ENCODE peak calls at places on chromosomes 16 and 17, in six cellular contexts. Z, A, K, G, C and T are unnamed samples.
A peak's percentile ranks its signal among the peaks of the same experiment; 100 is the strongest.

GRCh38 chr17:55341432-55341831 is 76.7 kb downstream of the HLF start:
- DNase-seq in Z (no peak), A (no peak), K (no peak), G (no peak), C (no peak), T (no peak)

GRCh38 chr17:28857848-28858360 is 3.1 kb downstream of the ERAL1 start:
- DNase-seq in Z (no peak), A (no peak), K (no peak), G (no peak), C (no peak), T (no peak)

GRCh38 chr17:75406222-75406615 is 741 bp upstream of the GRB2 start:
- DNase-seq in Z (no peak), A (peak; percentile 25), K (no peak), G (no peak), C (peak; percentile 38), T (no peak)

GRCh38 chr16:82603784-82604411 is 22.9 kb upstream of the CDH13 start:
- DNase-seq in Z (peak; percentile 38), A (no peak), K (no peak), G (no peak), C (peak; percentile 28), T (no peak)

GRCh38 chr17:41178341-41178740 is 320 bp upstream of the KRTAP4-2 start:
- DNase-seq in Z (no peak), A (no peak), K (no peak), G (no peak), C (no peak), T (no peak)

GRCh38 chr17:60059082-60059481 is 19.6 kb downstream of the HEATR6 start:
- DNase-seq in Z (no peak), A (no peak), K (no peak), G (no peak), C (no peak), T (no peak)

GRCh38 chr17:66967867-66968543 is 3.5 kb downstream of the CACNG4 start:
- DNase-seq in Z (no peak), A (no peak), K (no peak), G (no peak), C (no peak), T (no peak)

GRCh38 chr17:3695723-3696411 is at the start of gene P2RX5:
- DNase-seq in Z (no peak), A (peak; percentile 68), K (no peak), G (peak; percentile 69), C (peak; percentile 82), T (no peak)

GRCh38 chr16:9393601-9394000 is 302.2 kb downstream of the HAPSTR1 start:
- DNase-seq in Z (no peak), A (no peak), K (no peak), G (no peak), C (no peak), T (no peak)

GRCh38 chr17:79991140-79991923 is 44.3 kb downstream of the TBC1D16 start:
- DNase-seq in Z (peak; percentile 77), A (peak; percentile 83), K (peak; percentile 92), G (peak; percentile 84), C (peak; percentile 73), T (peak; percentile 43)

GRCh38 chr16:72763927-72764628 is 283.9 kb downstream of the ZFHX3 start:
- DNase-seq in Z (no peak), A (no peak), K (no peak), G (no peak), C (no peak), T (no peak)

GRCh38 chr17:20059728-20060188 is 50.6 kb downstream of the SPECC1 start:
- DNase-seq in Z (no peak), A (peak; percentile 20), K (no peak), G (peak; percentile 41), C (peak; percentile 65), T (no peak)

GRCh38 chr16:87618216-87618615 is 15.9 kb downstream of the JPH3 start:
- DNase-seq in Z (no peak), A (no peak), K (no peak), G (no peak), C (no peak), T (no peak)

GRCh38 chr17:82023447-82024241 is 539 bp downstream of the LRRC45 start:
- DNase-seq in Z (no peak), A (no peak), K (no peak), G (no peak), C (peak; percentile 69), T (no peak)

GRCh38 chr16:27417047-27417671 is 15.2 kb downstream of the IL21R start:
- DNase-seq in Z (no peak), A (no peak), K (peak; percentile 7), G (no peak), C (no peak), T (no peak)

GRCh38 chr16:14024300-14024699 is 46.8 kb upstream of the MRTFB start:
- DNase-seq in Z (no peak), A (no peak), K (no peak), G (no peak), C (peak; percentile 42), T (no peak)

GRCh38 chr16:50635505-50636392 is 45.4 kb downstream of the SNX20 start:
- DNase-seq in Z (no peak), A (peak; percentile 38), K (no peak), G (no peak), C (peak; percentile 64), T (no peak)

GRCh38 chr17:17628388-17629008 is 37.0 kb upstream of the PEMT start:
- DNase-seq in Z (no peak), A (peak; percentile 62), K (no peak), G (peak; percentile 76), C (no peak), T (no peak)

GRCh38 chr17:77011173-77012011 is 129.4 kb upstream of the SEC14L1 start:
- DNase-seq in Z (peak; percentile 55), A (no peak), K (no peak), G (no peak), C (peak; percentile 62), T (no peak)
- TF ChIP-seq CTCF in Z (peak; percentile 74), A (peak; percentile 47), K (peak; percentile 63), G (peak; percentile 50), C (peak; percentile 68), T (peak; percentile 60)

GRCh38 chr17:33657181-33657580 is 364.1 kb upstream of the ASIC2 start:
- DNase-seq in Z (peak; percentile 14), A (no peak), K (no peak), G (no peak), C (no peak), T (no peak)

GRCh38 chr17:33647976-33648375 is 354.9 kb upstream of the ASIC2 start:
- DNase-seq in Z (peak; percentile 15), A (peak; percentile 13), K (no peak), G (no peak), C (peak; percentile 22), T (no peak)

GRCh38 chr17:33653389-33653788 is 360.3 kb upstream of the ASIC2 start:
- DNase-seq in Z (no peak), A (no peak), K (no peak), G (no peak), C (no peak), T (no peak)

GRCh38 chr17:33651631-33652030 is 358.5 kb upstream of the ASIC2 start:
- DNase-seq in Z (no peak), A (no peak), K (no peak), G (no peak), C (no peak), T (no peak)
- TF ChIP-seq CTCF in Z (peak; percentile 35), A (no peak), K (no peak), G (no peak), C (peak; percentile 10), T (no peak)

DNA sequence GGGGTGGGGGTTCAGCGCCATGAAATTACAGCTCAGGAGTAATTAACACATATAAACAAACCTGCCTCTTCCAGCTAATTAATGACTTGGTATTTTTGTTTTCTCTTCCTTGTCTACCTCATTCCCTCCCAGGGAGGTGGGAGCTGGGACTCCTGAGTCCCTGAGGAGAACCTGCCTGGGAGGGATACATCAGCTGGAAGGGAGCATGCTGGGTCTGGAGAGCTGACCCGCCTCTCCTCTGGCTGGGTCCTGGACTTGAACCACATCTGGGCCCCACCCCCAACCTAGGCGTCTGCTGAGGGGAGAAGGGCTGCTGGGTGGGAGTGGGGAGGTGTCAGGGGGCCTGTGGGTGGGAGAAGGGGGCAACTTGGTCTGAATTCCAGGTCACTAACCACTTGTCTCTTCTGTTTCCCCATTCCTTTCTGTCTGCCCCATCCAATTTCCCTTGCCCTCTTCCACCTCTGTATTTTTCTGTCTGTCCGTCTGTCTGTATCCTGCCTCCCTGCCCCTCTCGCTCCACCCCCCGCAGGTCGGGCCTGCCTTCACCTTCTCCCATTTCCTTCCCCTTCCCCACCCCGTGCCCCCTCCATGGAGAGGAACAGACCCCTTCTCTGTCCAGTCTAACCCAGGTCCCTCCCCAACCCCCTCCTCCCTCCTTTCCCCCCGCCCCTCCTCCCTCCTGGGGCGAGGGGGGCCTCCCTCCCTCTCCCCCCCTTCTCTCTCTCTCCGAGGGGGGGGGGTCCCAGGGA is at the start of gene NLGN2:
- DNase-seq in Z (no peak), A (no peak), K (no peak), G (no peak), C (no peak), T (no peak)
- TF ChIP-seq CTCF in Z (no peak), A (no peak), K (no peak), G (no peak), C (no peak), T (no peak)

DNA sequence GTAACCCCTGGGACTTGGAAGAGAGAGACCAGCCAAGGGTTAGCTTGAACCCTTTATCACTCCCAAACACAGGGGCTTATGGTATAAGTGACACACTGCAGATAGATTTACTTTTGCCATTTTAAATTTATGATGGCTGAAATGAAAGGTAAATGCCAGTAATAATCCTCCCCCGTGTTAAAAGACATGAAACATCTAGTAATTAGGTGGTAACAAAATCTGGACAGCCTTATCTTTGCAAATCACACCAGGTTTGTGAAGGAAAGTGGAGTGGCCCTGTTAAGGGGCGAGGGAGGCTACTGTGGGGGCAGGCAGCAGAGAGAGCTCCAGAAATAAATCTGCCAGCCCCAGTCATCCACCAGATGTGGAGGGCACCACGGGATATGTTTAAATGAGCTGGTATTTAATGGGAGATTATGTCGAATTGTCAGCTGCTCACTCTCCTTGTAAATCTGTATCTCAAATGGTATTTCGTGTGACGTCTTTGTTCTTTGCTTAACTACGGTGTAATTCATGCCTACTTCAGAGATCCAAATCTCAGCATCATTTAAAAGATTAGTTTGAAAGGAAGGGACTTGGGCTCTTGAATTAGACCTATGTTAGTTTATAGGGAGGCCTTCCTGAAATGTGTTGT is 326.6 kb downstream of the WWOX start:
- DNase-seq in Z (no peak), A (no peak), K (no peak), G (no peak), C (no peak), T (no peak)
- TF ChIP-seq CTCF in Z (no peak), A (no peak), K (no peak), G (no peak), C (no peak), T (no peak)